ENCODE peak calls at places on chromosome 9, in nine cellular contexts. One of them, this sample, is unnamed.

GRCh38 chr9:136117291-136118060 is 1.2 kb downstream of the TMEM250 start:
- DNase-seq in stimulated activated CD8-positive, alpha-beta memory T cell treated with anti-CD3 and anti-CD28 coated beads, Interleukin-4, amount 100 ng/mL, for 1 hour: no peak
- DNase-seq in GM13977: no peak
- DNase-seq in fibroblast of lung: peak; percentile 7
- DNase-seq in Right ventricle myocardium superior: peak; percentile 79
- DNase-seq in OCI-LY7: peak; percentile 59
- DNase-seq in endothelial cell: no peak
- DNase-seq in choroid plexus epithelial cell: peak; percentile 20
- DNase-seq in hippocampal formation: no peak
- DNase-seq in this sample: no peak

GRCh38 chr9:7988644-7989280 is 189.2 kb upstream of the DMAC1 start:
- DNase-seq in stimulated activated CD8-positive, alpha-beta memory T cell treated with anti-CD3 and anti-CD28 coated beads, Interleukin-4, amount 100 ng/mL, for 1 hour: no peak
- DNase-seq in GM13977: no peak
- DNase-seq in fibroblast of lung: no peak
- DNase-seq in Right ventricle myocardium superior: no peak
- DNase-seq in OCI-LY7: no peak
- DNase-seq in endothelial cell: no peak
- DNase-seq in choroid plexus epithelial cell: no peak
- DNase-seq in hippocampal formation: no peak
- DNase-seq in this sample: no peak

GRCh38 chr9:88106492-88106891 is 31.8 kb downstream of the SPATA31C2 start:
- DNase-seq in stimulated activated CD8-positive, alpha-beta memory T cell treated with anti-CD3 and anti-CD28 coated beads, Interleukin-4, amount 100 ng/mL, for 1 hour: no peak
- DNase-seq in GM13977: no peak
- DNase-seq in fibroblast of lung: peak; percentile 32
- DNase-seq in Right ventricle myocardium superior: no peak
- DNase-seq in OCI-LY7: no peak
- DNase-seq in endothelial cell: peak; percentile 17
- DNase-seq in choroid plexus epithelial cell: peak; percentile 72
- DNase-seq in hippocampal formation: no peak
- DNase-seq in this sample: no peak

GRCh38 chr9:90046317-90046861 is 441.6 kb downstream of the GADD45G start:
- DNase-seq in stimulated activated CD8-positive, alpha-beta memory T cell treated with anti-CD3 and anti-CD28 coated beads, Interleukin-4, amount 100 ng/mL, for 1 hour: no peak
- DNase-seq in GM13977: no peak
- DNase-seq in fibroblast of lung: no peak
- DNase-seq in Right ventricle myocardium superior: no peak
- DNase-seq in OCI-LY7: no peak
- DNase-seq in endothelial cell: no peak
- DNase-seq in choroid plexus epithelial cell: no peak
- DNase-seq in hippocampal formation: no peak
- DNase-seq in this sample: no peak

GRCh38 chr9:124040935-124041816 is 29.6 kb downstream of the LHX2 start:
- DNase-seq in stimulated activated CD8-positive, alpha-beta memory T cell treated with anti-CD3 and anti-CD28 coated beads, Interleukin-4, amount 100 ng/mL, for 1 hour: no peak
- DNase-seq in GM13977: peak; percentile 91
- DNase-seq in fibroblast of lung: no peak
- DNase-seq in Right ventricle myocardium superior: peak; percentile 79
- DNase-seq in OCI-LY7: peak; percentile 16
- DNase-seq in endothelial cell: peak; percentile 74
- DNase-seq in choroid plexus epithelial cell: no peak
- DNase-seq in hippocampal formation: no peak
- DNase-seq in this sample: peak; percentile 94

GRCh38 chr9:122031157-122031556 is 62.0 kb downstream of the TTLL11 start:
- DNase-seq in stimulated activated CD8-positive, alpha-beta memory T cell treated with anti-CD3 and anti-CD28 coated beads, Interleukin-4, amount 100 ng/mL, for 1 hour: no peak
- DNase-seq in GM13977: no peak
- DNase-seq in fibroblast of lung: no peak
- DNase-seq in Right ventricle myocardium superior: no peak
- DNase-seq in OCI-LY7: no peak
- DNase-seq in endothelial cell: no peak
- DNase-seq in choroid plexus epithelial cell: no peak
- DNase-seq in hippocampal formation: no peak
- DNase-seq in this sample: no peak

GRCh38 chr9:110900917-110901316 is 137.4 kb downstream of the LPAR1 start:
- DNase-seq in stimulated activated CD8-positive, alpha-beta memory T cell treated with anti-CD3 and anti-CD28 coated beads, Interleukin-4, amount 100 ng/mL, for 1 hour: no peak
- DNase-seq in GM13977: peak; percentile 13
- DNase-seq in fibroblast of lung: peak; percentile 35
- DNase-seq in Right ventricle myocardium superior: no peak
- DNase-seq in OCI-LY7: no peak
- DNase-seq in endothelial cell: no peak
- DNase-seq in choroid plexus epithelial cell: no peak
- DNase-seq in hippocampal formation: no peak
- DNase-seq in this sample: no peak

GRCh38 chr9:88723751-88724150 is 188.8 kb downstream of the NXNL2 start:
- DNase-seq in stimulated activated CD8-positive, alpha-beta memory T cell treated with anti-CD3 and anti-CD28 coated beads, Interleukin-4, amount 100 ng/mL, for 1 hour: no peak
- DNase-seq in GM13977: no peak
- DNase-seq in fibroblast of lung: no peak
- DNase-seq in Right ventricle myocardium superior: no peak
- DNase-seq in OCI-LY7: no peak
- DNase-seq in endothelial cell: no peak
- DNase-seq in choroid plexus epithelial cell: no peak
- DNase-seq in hippocampal formation: no peak
- DNase-seq in this sample: no peak

GRCh38 chr9:113772121-113772885 is 103.8 kb upstream of the ZNF618 start:
- DNase-seq in stimulated activated CD8-positive, alpha-beta memory T cell treated with anti-CD3 and anti-CD28 coated beads, Interleukin-4, amount 100 ng/mL, for 1 hour: no peak
- DNase-seq in GM13977: no peak
- DNase-seq in fibroblast of lung: peak; percentile 75
- DNase-seq in Right ventricle myocardium superior: no peak
- DNase-seq in OCI-LY7: no peak
- DNase-seq in endothelial cell: no peak
- DNase-seq in choroid plexus epithelial cell: peak; percentile 73
- DNase-seq in hippocampal formation: no peak
- DNase-seq in this sample: no peak

GRCh38 chr9:103661663-103662062 is 432.4 kb upstream of the SMC2 start:
- DNase-seq in stimulated activated CD8-positive, alpha-beta memory T cell treated with anti-CD3 and anti-CD28 coated beads, Interleukin-4, amount 100 ng/mL, for 1 hour: no peak
- DNase-seq in GM13977: no peak
- DNase-seq in fibroblast of lung: no peak
- DNase-seq in Right ventricle myocardium superior: no peak
- DNase-seq in OCI-LY7: no peak
- DNase-seq in endothelial cell: no peak
- DNase-seq in choroid plexus epithelial cell: no peak
- DNase-seq in hippocampal formation: no peak
- DNase-seq in this sample: no peak

GRCh38 chr9:79023134-79023577 is 548.6 kb upstream of the TLE4 start:
- DNase-seq in stimulated activated CD8-positive, alpha-beta memory T cell treated with anti-CD3 and anti-CD28 coated beads, Interleukin-4, amount 100 ng/mL, for 1 hour: no peak
- DNase-seq in GM13977: no peak
- DNase-seq in fibroblast of lung: peak; percentile 98
- DNase-seq in Right ventricle myocardium superior: no peak
- DNase-seq in OCI-LY7: no peak
- DNase-seq in endothelial cell: no peak
- DNase-seq in choroid plexus epithelial cell: peak; percentile 91
- DNase-seq in hippocampal formation: no peak
- DNase-seq in this sample: no peak

GRCh38 chr9:78280982-78281668 is 15.8 kb upstream of the PSAT1 start:
- DNase-seq in stimulated activated CD8-positive, alpha-beta memory T cell treated with anti-CD3 and anti-CD28 coated beads, Interleukin-4, amount 100 ng/mL, for 1 hour: no peak
- DNase-seq in GM13977: no peak
- DNase-seq in fibroblast of lung: peak; percentile 88
- DNase-seq in Right ventricle myocardium superior: peak; percentile 89
- DNase-seq in OCI-LY7: no peak
- DNase-seq in endothelial cell: no peak
- DNase-seq in choroid plexus epithelial cell: peak; percentile 96
- DNase-seq in hippocampal formation: peak; percentile 16
- DNase-seq in this sample: no peak

GRCh38 chr9:1055156-1055555 is 5.0 kb downstream of the DMRT2 start:
- DNase-seq in stimulated activated CD8-positive, alpha-beta memory T cell treated with anti-CD3 and anti-CD28 coated beads, Interleukin-4, amount 100 ng/mL, for 1 hour: no peak
- DNase-seq in GM13977: no peak
- DNase-seq in fibroblast of lung: no peak
- DNase-seq in Right ventricle myocardium superior: no peak
- DNase-seq in OCI-LY7: no peak
- DNase-seq in endothelial cell: no peak
- DNase-seq in choroid plexus epithelial cell: no peak
- DNase-seq in hippocampal formation: no peak
- DNase-seq in this sample: no peak

GRCh38 chr9:16031486-16031885 is 478.6 kb downstream of the CCDC171 start:
- DNase-seq in stimulated activated CD8-positive, alpha-beta memory T cell treated with anti-CD3 and anti-CD28 coated beads, Interleukin-4, amount 100 ng/mL, for 1 hour: no peak
- DNase-seq in GM13977: no peak
- DNase-seq in fibroblast of lung: peak; percentile 33
- DNase-seq in Right ventricle myocardium superior: no peak
- DNase-seq in OCI-LY7: no peak
- DNase-seq in endothelial cell: no peak
- DNase-seq in choroid plexus epithelial cell: no peak
- DNase-seq in hippocampal formation: no peak
- DNase-seq in this sample: no peak

GRCh38 chr9:37374892-37375291 is 47.6 kb upstream of the GRHPR start:
- DNase-seq in stimulated activated CD8-positive, alpha-beta memory T cell treated with anti-CD3 and anti-CD28 coated beads, Interleukin-4, amount 100 ng/mL, for 1 hour: no peak
- DNase-seq in GM13977: peak; percentile 78
- DNase-seq in fibroblast of lung: no peak
- DNase-seq in Right ventricle myocardium superior: no peak
- DNase-seq in OCI-LY7: peak; percentile 99
- DNase-seq in endothelial cell: no peak
- DNase-seq in choroid plexus epithelial cell: no peak
- DNase-seq in hippocampal formation: no peak
- DNase-seq in this sample: no peak

GRCh38 chr9:35945341-35946018 is 12.5 kb downstream of the OR2S2 start:
- DNase-seq in stimulated activated CD8-positive, alpha-beta memory T cell treated with anti-CD3 and anti-CD28 coated beads, Interleukin-4, amount 100 ng/mL, for 1 hour: no peak
- DNase-seq in GM13977: peak; percentile 62
- DNase-seq in fibroblast of lung: peak; percentile 78
- DNase-seq in Right ventricle myocardium superior: peak; percentile 88
- DNase-seq in OCI-LY7: peak; percentile 63
- DNase-seq in endothelial cell: peak; percentile 87
- DNase-seq in choroid plexus epithelial cell: peak; percentile 89
- DNase-seq in hippocampal formation: peak; percentile 59
- DNase-seq in this sample: peak; percentile 90

GRCh38 chr9:93572636-93573035 is 3.7 kb upstream of the PHF2 start:
- DNase-seq in stimulated activated CD8-positive, alpha-beta memory T cell treated with anti-CD3 and anti-CD28 coated beads, Interleukin-4, amount 100 ng/mL, for 1 hour: no peak
- DNase-seq in GM13977: no peak
- DNase-seq in fibroblast of lung: no peak
- DNase-seq in Right ventricle myocardium superior: no peak
- DNase-seq in OCI-LY7: no peak
- DNase-seq in endothelial cell: no peak
- DNase-seq in choroid plexus epithelial cell: no peak
- DNase-seq in hippocampal formation: no peak
- DNase-seq in this sample: no peak

GRCh38 chr9:123710299-123710698 is 219.6 kb downstream of the DENND1A start:
- DNase-seq in stimulated activated CD8-positive, alpha-beta memory T cell treated with anti-CD3 and anti-CD28 coated beads, Interleukin-4, amount 100 ng/mL, for 1 hour: no peak
- DNase-seq in GM13977: peak; percentile 36
- DNase-seq in fibroblast of lung: peak; percentile 95
- DNase-seq in Right ventricle myocardium superior: no peak
- DNase-seq in OCI-LY7: no peak
- DNase-seq in endothelial cell: no peak
- DNase-seq in choroid plexus epithelial cell: peak; percentile 89
- DNase-seq in hippocampal formation: no peak
- DNase-seq in this sample: no peak

GRCh38 chr9:92657296-92658094 is 12.4 kb downstream of the IPPK start:
- DNase-seq in stimulated activated CD8-positive, alpha-beta memory T cell treated with anti-CD3 and anti-CD28 coated beads, Interleukin-4, amount 100 ng/mL, for 1 hour: no peak
- DNase-seq in GM13977: no peak
- DNase-seq in fibroblast of lung: no peak
- DNase-seq in Right ventricle myocardium superior: no peak
- DNase-seq in OCI-LY7: no peak
- DNase-seq in endothelial cell: no peak
- DNase-seq in choroid plexus epithelial cell: no peak
- DNase-seq in hippocampal formation: no peak
- DNase-seq in this sample: no peak

GRCh38 chr9:92846662-92847145 is 31.1 kb downstream of the ZNF484 start:
- DNase-seq in stimulated activated CD8-positive, alpha-beta memory T cell treated with anti-CD3 and anti-CD28 coated beads, Interleukin-4, amount 100 ng/mL, for 1 hour: no peak
- DNase-seq in GM13977: no peak
- DNase-seq in fibroblast of lung: no peak
- DNase-seq in Right ventricle myocardium superior: no peak
- DNase-seq in OCI-LY7: no peak
- DNase-seq in endothelial cell: no peak
- DNase-seq in choroid plexus epithelial cell: no peak
- DNase-seq in hippocampal formation: no peak
- DNase-seq in this sample: no peak

GRCh38 chr9:16526380-16526779 is 344.1 kb downstream of the BNC2 start:
- DNase-seq in stimulated activated CD8-positive, alpha-beta memory T cell treated with anti-CD3 and anti-CD28 coated beads, Interleukin-4, amount 100 ng/mL, for 1 hour: no peak
- DNase-seq in GM13977: no peak
- DNase-seq in fibroblast of lung: peak; percentile 88
- DNase-seq in Right ventricle myocardium superior: no peak
- DNase-seq in OCI-LY7: no peak
- DNase-seq in endothelial cell: no peak
- DNase-seq in choroid plexus epithelial cell: peak; percentile 78
- DNase-seq in hippocampal formation: no peak
- DNase-seq in this sample: no peak

GRCh38 chr9:69801994-69802393 is 18.6 kb upstream of the CFAP95 start:
- DNase-seq in stimulated activated CD8-positive, alpha-beta memory T cell treated with anti-CD3 and anti-CD28 coated beads, Interleukin-4, amount 100 ng/mL, for 1 hour: no peak
- DNase-seq in GM13977: no peak
- DNase-seq in fibroblast of lung: no peak
- DNase-seq in Right ventricle myocardium superior: no peak
- DNase-seq in OCI-LY7: no peak
- DNase-seq in endothelial cell: no peak
- DNase-seq in choroid plexus epithelial cell: peak; percentile 15
- DNase-seq in hippocampal formation: no peak
- DNase-seq in this sample: no peak

GRCh38 chr9:35660966-35661413 is 2.9 kb downstream of the CCDC107 start:
- DNase-seq in stimulated activated CD8-positive, alpha-beta memory T cell treated with anti-CD3 and anti-CD28 coated beads, Interleukin-4, amount 100 ng/mL, for 1 hour: no peak
- DNase-seq in GM13977: no peak
- DNase-seq in fibroblast of lung: no peak
- DNase-seq in Right ventricle myocardium superior: no peak
- DNase-seq in OCI-LY7: no peak
- DNase-seq in endothelial cell: no peak
- DNase-seq in choroid plexus epithelial cell: peak; percentile 70
- DNase-seq in hippocampal formation: no peak
- DNase-seq in this sample: no peak